ENCODE peak calls at places on chromosomes 11 and 22, in ten cellular contexts. One of them, this sample, is unnamed.

GRCh38 chr11:65872555-65873279 is at the start of gene EFEMP2:
- DNase-seq in tibial nerve: no peak
- DNase-seq in activated CD4-positive, alpha-beta T cell treated with anti-CD3 and anti-CD28 coated beads, Interleukin-2, amount 50 U/mL, for 1 hour: no peak
- DNase-seq in A549: no peak
- DNase-seq in HuH-7.5: no peak
- DNase-seq in esophagus squamous epithelium: no peak
- DNase-seq in CD4-positive, alpha-beta memory T cell: no peak
- DNase-seq in head of caudate nucleus: no peak
- DNase-seq in K562: no peak
- DNase-seq in mesendoderm: no peak
- DNase-seq in this sample: no peak

GRCh38 chr11:19873730-19874129 is 161.1 kb downstream of the NAV2 start:
- DNase-seq in head of caudate nucleus: no peak
- DNase-seq in esophagus squamous epithelium: no peak
- DNase-seq in mesendoderm: peak
- DNase-seq in HuH-7.5: no peak
- DNase-seq in A549: no peak
- DNase-seq in K562: no peak
- DNase-seq in CD4-positive, alpha-beta memory T cell: no peak
- DNase-seq in tibial nerve: no peak
- DNase-seq in activated CD4-positive, alpha-beta T cell treated with anti-CD3 and anti-CD28 coated beads, Interleukin-2, amount 50 U/mL, for 1 hour: no peak
- DNase-seq in this sample: no peak

GRCh38 chr22:45516163-45516562 is 13.5 kb downstream of the FBLN1 start:
- DNase-seq in head of caudate nucleus: no peak
- DNase-seq in tibial nerve: no peak
- DNase-seq in mesendoderm: peak
- DNase-seq in HuH-7.5: no peak
- DNase-seq in CD4-positive, alpha-beta memory T cell: no peak
- DNase-seq in A549: no peak
- DNase-seq in esophagus squamous epithelium: no peak
- DNase-seq in K562: no peak
- DNase-seq in activated CD4-positive, alpha-beta T cell treated with anti-CD3 and anti-CD28 coated beads, Interleukin-2, amount 50 U/mL, for 1 hour: no peak
- DNase-seq in this sample: no peak

GRCh38 chr11:125924384-125925007 is 20.2 kb downstream of the DDX25 start:
- DNase-seq in A549: no peak
- DNase-seq in head of caudate nucleus: no peak
- DNase-seq in tibial nerve: no peak
- DNase-seq in HuH-7.5: no peak
- DNase-seq in K562: no peak
- DNase-seq in mesendoderm: no peak
- DNase-seq in esophagus squamous epithelium: no peak
- DNase-seq in CD4-positive, alpha-beta memory T cell: no peak
- DNase-seq in activated CD4-positive, alpha-beta T cell treated with anti-CD3 and anti-CD28 coated beads, Interleukin-2, amount 50 U/mL, for 1 hour: no peak
- DNase-seq in this sample: no peak

GRCh38 chr11:279040-279965 is 1.1 kb downstream of the NLRP6 start:
- DNase-seq in activated CD4-positive, alpha-beta T cell treated with anti-CD3 and anti-CD28 coated beads, Interleukin-2, amount 50 U/mL, for 1 hour: no peak
- DNase-seq in K562: no peak
- DNase-seq in tibial nerve: peak
- DNase-seq in HuH-7.5: no peak
- DNase-seq in A549: no peak
- DNase-seq in head of caudate nucleus: no peak
- DNase-seq in mesendoderm: no peak
- DNase-seq in CD4-positive, alpha-beta memory T cell: no peak
- DNase-seq in esophagus squamous epithelium: no peak
- DNase-seq in this sample: no peak

GRCh38 chr11:107830915-107831540 is 27.6 kb downstream of the SLC35F2 start:
- DNase-seq in CD4-positive, alpha-beta memory T cell: no peak
- DNase-seq in HuH-7.5: no peak
- DNase-seq in esophagus squamous epithelium: no peak
- DNase-seq in head of caudate nucleus: no peak
- DNase-seq in activated CD4-positive, alpha-beta T cell treated with anti-CD3 and anti-CD28 coated beads, Interleukin-2, amount 50 U/mL, for 1 hour: no peak
- DNase-seq in mesendoderm: no peak
- DNase-seq in A549: no peak
- DNase-seq in tibial nerve: no peak
- DNase-seq in K562: no peak
- DNase-seq in this sample: no peak

GRCh38 chr11:12863605-12864121 is 145.5 kb upstream of the RASSF10 start:
- DNase-seq in K562: no peak
- DNase-seq in HuH-7.5: no peak
- DNase-seq in head of caudate nucleus: no peak
- DNase-seq in esophagus squamous epithelium: no peak
- DNase-seq in tibial nerve: no peak
- DNase-seq in mesendoderm: peak
- DNase-seq in activated CD4-positive, alpha-beta T cell treated with anti-CD3 and anti-CD28 coated beads, Interleukin-2, amount 50 U/mL, for 1 hour: no peak
- DNase-seq in A549: no peak
- DNase-seq in CD4-positive, alpha-beta memory T cell: no peak
- DNase-seq in this sample: no peak

GRCh38 chr11:37504066-37504611 is 906.1 kb upstream of the RAG2 start:
- DNase-seq in activated CD4-positive, alpha-beta T cell treated with anti-CD3 and anti-CD28 coated beads, Interleukin-2, amount 50 U/mL, for 1 hour: no peak
- DNase-seq in tibial nerve: no peak
- DNase-seq in esophagus squamous epithelium: no peak
- DNase-seq in mesendoderm: peak
- DNase-seq in A549: no peak
- DNase-seq in head of caudate nucleus: no peak
- DNase-seq in CD4-positive, alpha-beta memory T cell: no peak
- DNase-seq in K562: no peak
- DNase-seq in HuH-7.5: no peak
- DNase-seq in this sample: no peak

GRCh38 chr22:42920101-42920820 is 63.2 kb upstream of the ARFGAP3 start:
- DNase-seq in esophagus squamous epithelium: no peak
- DNase-seq in K562: no peak
- DNase-seq in tibial nerve: no peak
- DNase-seq in HuH-7.5: no peak
- DNase-seq in mesendoderm: no peak
- DNase-seq in A549: no peak
- DNase-seq in CD4-positive, alpha-beta memory T cell: no peak
- DNase-seq in head of caudate nucleus: no peak
- DNase-seq in activated CD4-positive, alpha-beta T cell treated with anti-CD3 and anti-CD28 coated beads, Interleukin-2, amount 50 U/mL, for 1 hour: no peak
- DNase-seq in this sample: no peak

GRCh38 chr11:127195791-127196190 is 195.2 kb upstream of the KIRREL3 start:
- DNase-seq in esophagus squamous epithelium: no peak
- DNase-seq in tibial nerve: no peak
- DNase-seq in CD4-positive, alpha-beta memory T cell: no peak
- DNase-seq in head of caudate nucleus: no peak
- DNase-seq in mesendoderm: no peak
- DNase-seq in HuH-7.5: no peak
- DNase-seq in K562: no peak
- DNase-seq in activated CD4-positive, alpha-beta T cell treated with anti-CD3 and anti-CD28 coated beads, Interleukin-2, amount 50 U/mL, for 1 hour: no peak
- DNase-seq in A549: no peak
- DNase-seq in this sample: no peak

GRCh38 chr11:11243790-11244469 is 109.1 kb downstream of the CSNK2A3 start:
- DNase-seq in esophagus squamous epithelium: no peak
- DNase-seq in K562: peak
- DNase-seq in head of caudate nucleus: no peak
- DNase-seq in tibial nerve: no peak
- DNase-seq in CD4-positive, alpha-beta memory T cell: peak
- DNase-seq in mesendoderm: peak
- DNase-seq in HuH-7.5: no peak
- DNase-seq in A549: peak
- DNase-seq in activated CD4-positive, alpha-beta T cell treated with anti-CD3 and anti-CD28 coated beads, Interleukin-2, amount 50 U/mL, for 1 hour: peak
- DNase-seq in this sample: no peak

GRCh38 chr22:24950272-24950902 is 2.1 kb upstream of the KIAA1671 start:
- DNase-seq in CD4-positive, alpha-beta memory T cell: no peak
- DNase-seq in HuH-7.5: no peak
- DNase-seq in esophagus squamous epithelium: no peak
- DNase-seq in head of caudate nucleus: peak
- DNase-seq in K562: no peak
- DNase-seq in A549: no peak
- DNase-seq in mesendoderm: peak
- DNase-seq in activated CD4-positive, alpha-beta T cell treated with anti-CD3 and anti-CD28 coated beads, Interleukin-2, amount 50 U/mL, for 1 hour: no peak
- DNase-seq in tibial nerve: no peak
- DNase-seq in this sample: no peak

GRCh38 chr22:39021552-39022250 is 774 bp downstream of the APOBEC3D start:
- DNase-seq in esophagus squamous epithelium: no peak
- DNase-seq in tibial nerve: no peak
- DNase-seq in activated CD4-positive, alpha-beta T cell treated with anti-CD3 and anti-CD28 coated beads, Interleukin-2, amount 50 U/mL, for 1 hour: no peak
- DNase-seq in HuH-7.5: no peak
- DNase-seq in K562: no peak
- DNase-seq in head of caudate nucleus: no peak
- DNase-seq in CD4-positive, alpha-beta memory T cell: no peak
- DNase-seq in A549: no peak
- DNase-seq in mesendoderm: no peak
- DNase-seq in this sample: no peak

GRCh38 chr11:111454561-111455192 is 57.5 kb downstream of the BTG4 start:
- DNase-seq in K562: peak
- DNase-seq in CD4-positive, alpha-beta memory T cell: no peak
- DNase-seq in mesendoderm: peak
- DNase-seq in A549: peak
- DNase-seq in head of caudate nucleus: peak
- DNase-seq in activated CD4-positive, alpha-beta T cell treated with anti-CD3 and anti-CD28 coated beads, Interleukin-2, amount 50 U/mL, for 1 hour: peak
- DNase-seq in HuH-7.5: peak
- DNase-seq in esophagus squamous epithelium: no peak
- DNase-seq in tibial nerve: no peak
- DNase-seq in this sample: no peak

GRCh38 chr11:104487035-104487775 is 323.3 kb upstream of the PDGFD start:
- DNase-seq in CD4-positive, alpha-beta memory T cell: no peak
- DNase-seq in tibial nerve: no peak
- DNase-seq in K562: no peak
- DNase-seq in activated CD4-positive, alpha-beta T cell treated with anti-CD3 and anti-CD28 coated beads, Interleukin-2, amount 50 U/mL, for 1 hour: no peak
- DNase-seq in mesendoderm: peak
- DNase-seq in HuH-7.5: no peak
- DNase-seq in A549: no peak
- DNase-seq in head of caudate nucleus: no peak
- DNase-seq in esophagus squamous epithelium: no peak
- DNase-seq in this sample: no peak

GRCh38 chr11:70000228-70000627 is 77.9 kb upstream of the ANO1 start:
- DNase-seq in mesendoderm: peak
- DNase-seq in esophagus squamous epithelium: no peak
- DNase-seq in K562: no peak
- DNase-seq in CD4-positive, alpha-beta memory T cell: no peak
- DNase-seq in HuH-7.5: no peak
- DNase-seq in activated CD4-positive, alpha-beta T cell treated with anti-CD3 and anti-CD28 coated beads, Interleukin-2, amount 50 U/mL, for 1 hour: no peak
- DNase-seq in A549: no peak
- DNase-seq in tibial nerve: no peak
- DNase-seq in head of caudate nucleus: no peak
- DNase-seq in this sample: no peak

GRCh38 chr22:49934144-49934890 is 15.9 kb downstream of the CRELD2 start:
- DNase-seq in esophagus squamous epithelium: no peak
- DNase-seq in head of caudate nucleus: no peak
- DNase-seq in HuH-7.5: no peak
- DNase-seq in A549: no peak
- DNase-seq in activated CD4-positive, alpha-beta T cell treated with anti-CD3 and anti-CD28 coated beads, Interleukin-2, amount 50 U/mL, for 1 hour: peak
- DNase-seq in mesendoderm: no peak
- DNase-seq in tibial nerve: no peak
- DNase-seq in CD4-positive, alpha-beta memory T cell: peak
- DNase-seq in K562: peak
- DNase-seq in this sample: no peak

GRCh38 chr11:71284525-71285092 is 32.2 kb upstream of the SHANK2 start:
- DNase-seq in K562: no peak
- DNase-seq in tibial nerve: no peak
- DNase-seq in HuH-7.5: no peak
- DNase-seq in activated CD4-positive, alpha-beta T cell treated with anti-CD3 and anti-CD28 coated beads, Interleukin-2, amount 50 U/mL, for 1 hour: no peak
- DNase-seq in mesendoderm: no peak
- DNase-seq in esophagus squamous epithelium: no peak
- DNase-seq in CD4-positive, alpha-beta memory T cell: no peak
- DNase-seq in head of caudate nucleus: no peak
- DNase-seq in A549: no peak
- DNase-seq in this sample: no peak

GRCh38 chr22:38923463-38924196 is 33.8 kb upstream of the APOBEC3A start:
- DNase-seq in CD4-positive, alpha-beta memory T cell: no peak
- DNase-seq in tibial nerve: peak
- DNase-seq in head of caudate nucleus: peak
- DNase-seq in K562: peak
- DNase-seq in A549: peak
- DNase-seq in HuH-7.5: peak
- DNase-seq in activated CD4-positive, alpha-beta T cell treated with anti-CD3 and anti-CD28 coated beads, Interleukin-2, amount 50 U/mL, for 1 hour: no peak
- DNase-seq in esophagus squamous epithelium: no peak
- DNase-seq in mesendoderm: peak
- DNase-seq in this sample: no peak

GRCh38 chr11:92552942-92553341 is 328.3 kb downstream of the FAT3 start:
- DNase-seq in K562: no peak
- DNase-seq in CD4-positive, alpha-beta memory T cell: no peak
- DNase-seq in esophagus squamous epithelium: no peak
- DNase-seq in mesendoderm: no peak
- DNase-seq in HuH-7.5: no peak
- DNase-seq in head of caudate nucleus: no peak
- DNase-seq in tibial nerve: no peak
- DNase-seq in activated CD4-positive, alpha-beta T cell treated with anti-CD3 and anti-CD28 coated beads, Interleukin-2, amount 50 U/mL, for 1 hour: no peak
- DNase-seq in A549: no peak
- DNase-seq in this sample: no peak

GRCh38 chr22:45977551-45978274 is 751 bp upstream of the WNT7B start:
- DNase-seq in activated CD4-positive, alpha-beta T cell treated with anti-CD3 and anti-CD28 coated beads, Interleukin-2, amount 50 U/mL, for 1 hour: no peak
- DNase-seq in tibial nerve: no peak
- DNase-seq in head of caudate nucleus: no peak
- DNase-seq in esophagus squamous epithelium: no peak
- DNase-seq in A549: no peak
- DNase-seq in CD4-positive, alpha-beta memory T cell: no peak
- DNase-seq in K562: no peak
- DNase-seq in mesendoderm: peak
- DNase-seq in HuH-7.5: no peak
- DNase-seq in this sample: no peak

GRCh38 chr22:23166841-23167610 is 13.3 kb upstream of the BCR start:
- DNase-seq in esophagus squamous epithelium: no peak
- DNase-seq in K562: no peak
- DNase-seq in mesendoderm: no peak
- DNase-seq in activated CD4-positive, alpha-beta T cell treated with anti-CD3 and anti-CD28 coated beads, Interleukin-2, amount 50 U/mL, for 1 hour: no peak
- DNase-seq in HuH-7.5: no peak
- DNase-seq in tibial nerve: no peak
- DNase-seq in CD4-positive, alpha-beta memory T cell: no peak
- DNase-seq in A549: no peak
- DNase-seq in head of caudate nucleus: no peak
- DNase-seq in this sample: no peak

GRCh38 chr22:38755155-38755910 is 465 bp downstream of the SUN2 start:
- DNase-seq in K562: peak
- DNase-seq in CD4-positive, alpha-beta memory T cell: peak
- DNase-seq in activated CD4-positive, alpha-beta T cell treated with anti-CD3 and anti-CD28 coated beads, Interleukin-2, amount 50 U/mL, for 1 hour: peak
- DNase-seq in tibial nerve: peak
- DNase-seq in mesendoderm: peak
- DNase-seq in esophagus squamous epithelium: peak
- DNase-seq in A549: peak
- DNase-seq in HuH-7.5: peak
- DNase-seq in head of caudate nucleus: peak
- DNase-seq in this sample: peak

GRCh38 chr22:19178065-19178658 is 374 bp downstream of the SLC25A1 start:
- DNase-seq in CD4-positive, alpha-beta memory T cell: no peak
- DNase-seq in K562: peak
- DNase-seq in tibial nerve: no peak
- DNase-seq in head of caudate nucleus: peak
- DNase-seq in HuH-7.5: peak
- DNase-seq in A549: peak
- DNase-seq in esophagus squamous epithelium: no peak
- DNase-seq in activated CD4-positive, alpha-beta T cell treated with anti-CD3 and anti-CD28 coated beads, Interleukin-2, amount 50 U/mL, for 1 hour: peak
- DNase-seq in mesendoderm: peak
- DNase-seq in this sample: peak

GRCh38 chr22:35205956-35206355 is 51.3 kb upstream of the HMGXB4 start:
- DNase-seq in tibial nerve: no peak
- DNase-seq in A549: no peak
- DNase-seq in esophagus squamous epithelium: no peak
- DNase-seq in mesendoderm: peak
- DNase-seq in CD4-positive, alpha-beta memory T cell: no peak
- DNase-seq in K562: no peak
- DNase-seq in HuH-7.5: no peak
- DNase-seq in head of caudate nucleus: no peak
- DNase-seq in activated CD4-positive, alpha-beta T cell treated with anti-CD3 and anti-CD28 coated beads, Interleukin-2, amount 50 U/mL, for 1 hour: no peak
- DNase-seq in this sample: no peak